ENCODE peak calls at places on chromosome X, in five cellular contexts. X, G, D, P and Z are unnamed samples. For H3K4me1 and H3K36me3, the result is how much of the 10 kb centered on the place peaks cover.

GRCh38 chrX:153411988-153412574 is 809 bp downstream of the ZFP92 start:
- DNase-seq in X (no peak), P (no peak), G (peak), D (no peak), Z (no peak)

GRCh38 chrX:125298871-125299270 is 20.8 kb upstream of the TEX13C start:
- DNase-seq in P (no peak), D (no peak), G (no peak), X (no peak), Z (no peak)

GRCh38 chrX:103779156-103779555 is 2.5 kb downstream of the PLP1 start:
- DNase-seq in X (no peak), P (peak), G (no peak), D (no peak), Z (no peak)

GRCh38 chrX:18971506-18971905 is 12.4 kb downstream of the PHKA2 start:
- DNase-seq in P (no peak), D (no peak), G (no peak), X (no peak), Z (no peak)

GRCh38 chrX:56066016-56066415 is 166.1 kb upstream of the KLF8 start:
- DNase-seq in X (no peak), G (no peak), D (no peak), P (no peak), Z (no peak)

GRCh38 chrX:107549504-107549903 is 78.8 kb upstream of the PRPS1 start:
- DNase-seq in D (no peak), X (no peak), P (no peak), G (no peak), Z (no peak)

GRCh38 chrX:45807572-45808425 is 607.1 kb upstream of the DIPK2B start:
- DNase-seq in X (peak), D (no peak), G (no peak), P (no peak), Z (no peak)

GRCh38 chrX:22629105-22629725 is 356.5 kb downstream of the CBLL2 start:
- DNase-seq in D (no peak), P (peak), G (no peak), X (peak), Z (no peak)

GRCh38 chrX:55907968-55908607 is 190.5 kb downstream of the RRAGB start:
- DNase-seq in G (peak), P (peak), D (peak), X (no peak), Z (peak)

GRCh38 chrX:78092296-78092695 is 11.8 kb upstream of the PGK1 start:
- DNase-seq in D (no peak), P (peak), X (peak), G (no peak), Z (no peak)

GRCh38 chrX:23792861-23793553 is 10.0 kb downstream of the SAT1 start:
- DNase-seq in D (no peak), P (no peak), G (no peak), X (no peak), Z (no peak)

GRCh38 chrX:51891821-51892551 is 1.4 kb upstream of the MAGED1 start:
- DNase-seq in P (peak), D (peak), G (peak), X (peak), Z (peak)

GRCh38 chrX:20267924-20268701 is 1.4 kb upstream of the RPS6KA3 start:
- DNase-seq in P (no peak), X (no peak), D (peak), G (peak), Z (peak)

GRCh38 chrX:129696463-129697155 is 41.9 kb upstream of the APLN start:
- DNase-seq in D (no peak), P (no peak), G (no peak), X (no peak), Z (no peak)

GRCh38 chrX:129695535-129695934 is 40.8 kb upstream of the APLN start:
- DNase-seq in X (no peak), D (no peak), P (no peak), G (no peak), Z (no peak)

GRCh38 chrX:129693343-129693742 is 38.6 kb upstream of the APLN start:
- DNase-seq in D (no peak), P (no peak), G (no peak), X (no peak), Z (no peak)

GRCh38 chrX:129695937-129696336 is 41.2 kb upstream of the APLN start:
- DNase-seq in D (no peak), X (no peak), G (no peak), P (no peak), Z (no peak)

DNA sequence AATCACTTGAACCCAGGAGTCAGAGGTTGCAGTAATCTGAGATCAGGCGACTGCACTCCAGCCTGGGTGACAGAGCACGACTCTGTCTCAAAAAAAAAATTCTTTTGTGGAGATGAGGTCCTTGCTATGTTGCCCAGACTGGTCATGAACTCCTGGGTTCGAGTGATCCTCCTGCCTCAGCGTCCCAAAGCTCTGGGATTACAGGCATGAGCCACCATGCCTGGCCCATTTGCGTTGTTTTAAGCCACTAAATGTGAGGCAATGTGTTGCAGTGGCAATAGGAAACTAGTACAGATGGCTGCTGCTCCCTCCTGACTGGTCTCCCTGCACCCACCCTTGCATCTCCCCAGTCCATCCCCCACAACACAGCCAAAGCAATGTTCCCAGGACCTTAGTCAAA is 40.0 kb upstream of the APLN start:
- DNase-seq in D (no peak), P (no peak), X (no peak), G (no peak), Z (no peak)
- H3K4me3 ChIP-seq in D (no peak), P (no peak), X (no peak), G (no peak), Z (no peak)

GRCh38 chrX:123580871-123581270 is 152.0 kb downstream of the THOC2 start:
- DNase-seq in D (no peak), P (no peak), G (no peak), X (no peak), Z (no peak)
- H3K4me1 ChIP-seq in D (under half), P (under half), G (under half), X (under half), Z (under half)

GRCh38 chrX:10125248-10125615 is 31.5 kb upstream of the CLCN4 start:
- DNase-seq in P (no peak), G (no peak), D (no peak), X (no peak), Z (no peak)
- H3K36me3 ChIP-seq in P (under half), G (under half), D (under half), X (under half), Z (under half)

GRCh38 chrX:133786382-133786781 is 199.0 kb downstream of the GPC3 start:
- DNase-seq in P (no peak), G (no peak), X (no peak), D (no peak), Z (no peak)

GRCh38 chrX:133783273-133783672 is 202.1 kb downstream of the GPC3 start:
- DNase-seq in D (no peak), P (no peak), X (no peak), G (no peak), Z (no peak)

GRCh38 chrX:133776072-133776471 is 209.3 kb downstream of the GPC3 start:
- DNase-seq in X (no peak), G (no peak), P (peak), D (no peak), Z (no peak)

DNA sequence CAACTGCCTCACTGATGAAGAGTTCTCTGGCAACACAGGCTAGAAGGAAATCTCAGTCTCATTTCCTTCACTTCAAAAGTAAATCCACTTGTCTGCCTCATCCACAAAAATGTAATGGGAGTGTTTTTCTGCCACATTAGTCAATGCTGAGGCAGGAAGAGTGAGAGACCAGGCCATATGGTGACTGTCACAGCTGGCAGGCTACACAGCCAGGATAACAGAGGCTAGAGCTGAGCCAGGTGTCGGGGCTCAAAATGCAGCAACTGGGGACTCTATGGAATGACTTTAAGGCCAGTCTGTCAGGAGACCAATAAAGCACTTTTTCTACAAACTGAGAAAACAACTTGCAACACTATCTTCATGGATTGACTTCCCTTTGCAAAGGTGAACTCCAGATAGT is 204.2 kb downstream of the GPC3 start:
- DNase-seq in P (no peak), G (no peak), X (no peak), D (no peak), Z (no peak)
- H3K4me3 ChIP-seq in P (no peak), G (no peak), X (no peak), D (no peak), Z (no peak)

GRCh38 chrX:1390621-1391369 is 1.1 kb downstream of the SLC25A6 start:
- DNase-seq in G (peak), P (no peak), D (no peak), X (no peak), Z (no peak)

GRCh38 chrX:1391370-1391706 is 575 bp downstream of the SLC25A6 start:
- DNase-seq in X (no peak), P (peak), D (no peak), G (peak), Z (no peak)

GRCh38 chrX:1388651-1389050 is 3.3 kb downstream of the SLC25A6 start:
- DNase-seq in G (no peak), X (no peak), P (no peak), D (no peak), Z (no peak)

GRCh38 chrX:1389181-1389992 is 2.5 kb downstream of the SLC25A6 start:
- DNase-seq in G (peak), D (no peak), P (no peak), X (no peak), Z (no peak)

GRCh38 chrX:1389993-1390285 is 2.0 kb downstream of the SLC25A6 start:
- DNase-seq in X (no peak), P (no peak), G (no peak), D (no peak), Z (no peak)
- H3K4me1 ChIP-seq in X (under half), P (under half), G (under half), D (under half), Z (half or more)

GRCh38 chrX:6228720-6229119 is at the start of gene NLGN4X:
- DNase-seq in P (no peak), X (no peak), G (no peak), D (no peak), Z (no peak)

GRCh38 chrX:6226053-6226645 is 2.5 kb downstream of the NLGN4X start:
- DNase-seq in P (no peak), G (no peak), X (no peak), D (peak), Z (no peak)

GRCh38 chrX:6225307-6226052 is 3.2 kb downstream of the NLGN4X start:
- DNase-seq in D (no peak), G (no peak), P (no peak), X (no peak), Z (no peak)

GRCh38 chrX:6227445-6227820 is 1.2 kb downstream of the NLGN4X start:
- DNase-seq in D (peak), P (no peak), G (no peak), X (no peak), Z (no peak)

DNA sequence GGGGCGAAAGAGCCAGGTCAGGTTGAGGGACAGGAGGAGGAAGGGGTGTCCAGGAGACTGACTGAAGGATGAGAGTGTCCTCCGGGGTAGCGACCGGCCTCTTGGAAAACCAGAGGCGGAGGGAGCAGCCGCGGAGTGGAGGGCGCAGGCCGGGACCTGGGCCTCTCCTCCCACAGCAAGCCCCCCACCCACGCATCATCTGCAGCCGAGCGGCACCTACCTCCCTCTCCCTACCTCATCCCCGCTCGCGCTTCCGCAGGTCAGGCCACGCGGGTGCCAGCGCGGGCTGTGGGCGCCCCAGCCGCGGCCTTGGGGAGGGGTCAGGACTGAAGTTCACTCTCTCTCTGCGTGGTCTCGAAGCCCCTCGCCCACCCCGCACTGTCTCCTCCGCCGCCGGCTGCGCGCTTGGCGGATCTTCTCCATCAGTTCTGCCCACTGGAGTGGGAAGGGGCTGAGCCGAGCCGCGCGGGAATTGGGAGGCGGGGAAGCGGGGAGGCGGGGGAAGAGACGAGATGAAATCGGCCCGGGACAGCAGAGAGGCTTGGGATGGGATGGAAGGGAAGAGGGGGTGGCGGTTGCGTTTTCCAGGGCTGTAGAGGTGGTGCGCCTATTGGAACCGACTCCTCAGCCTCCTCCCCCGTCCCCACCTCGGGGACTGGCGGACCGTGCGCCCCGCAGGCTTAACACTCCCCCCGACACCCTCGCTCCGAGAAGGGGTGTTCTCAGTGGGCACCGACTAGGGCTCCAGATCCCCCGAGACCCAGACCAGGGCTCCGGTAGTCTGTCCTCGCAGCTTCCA is 1.8 kb downstream of the NLGN4X start:
- DNase-seq in D (peak), X (no peak), G (no peak), P (no peak), Z (peak)
- H3K36me3 ChIP-seq in D (under half), X (under half), G (under half), P (under half), Z (under half)

DNA sequence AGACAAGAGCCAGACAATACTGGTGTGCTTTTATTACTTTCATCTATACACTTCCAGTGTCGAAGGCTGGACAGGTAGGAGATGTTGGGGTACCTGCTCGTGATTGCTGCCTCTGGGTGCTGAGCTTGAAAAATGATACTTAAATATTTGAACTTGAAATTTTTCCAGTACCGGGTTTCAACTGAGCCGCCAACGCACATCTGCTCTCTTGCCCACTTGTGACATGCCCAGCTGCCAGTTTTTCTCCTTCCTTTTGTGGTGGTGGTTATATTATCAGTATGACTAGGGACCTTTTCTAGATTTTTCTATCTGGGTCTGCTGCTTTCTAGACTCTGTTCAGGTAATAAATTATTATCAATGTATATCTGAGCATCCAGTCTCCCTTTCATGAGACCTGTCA is 3.4 kb downstream of the OGT start:
- DNase-seq in D (no peak), X (no peak), P (no peak), G (no peak), Z (no peak)
- H3K4me3 ChIP-seq in D (no peak), X (peak), P (peak), G (peak), Z (peak)

GRCh38 chrX:13470680-13470967 is 98.8 kb upstream of the EGFL6 start:
- DNase-seq in G (no peak), P (no peak), D (no peak), X (no peak), Z (no peak)

GRCh38 chrX:13467243-13467642 is 102.2 kb upstream of the EGFL6 start:
- DNase-seq in P (no peak), D (no peak), G (no peak), X (no peak), Z (no peak)

GRCh38 chrX:13471269-13471668 is 98.1 kb upstream of the EGFL6 start:
- DNase-seq in P (no peak), D (no peak), G (no peak), X (no peak), Z (no peak)

GRCh38 chrX:13468096-13468495 is 101.3 kb upstream of the EGFL6 start:
- DNase-seq in G (no peak), D (no peak), P (no peak), X (no peak), Z (no peak)

DNA sequence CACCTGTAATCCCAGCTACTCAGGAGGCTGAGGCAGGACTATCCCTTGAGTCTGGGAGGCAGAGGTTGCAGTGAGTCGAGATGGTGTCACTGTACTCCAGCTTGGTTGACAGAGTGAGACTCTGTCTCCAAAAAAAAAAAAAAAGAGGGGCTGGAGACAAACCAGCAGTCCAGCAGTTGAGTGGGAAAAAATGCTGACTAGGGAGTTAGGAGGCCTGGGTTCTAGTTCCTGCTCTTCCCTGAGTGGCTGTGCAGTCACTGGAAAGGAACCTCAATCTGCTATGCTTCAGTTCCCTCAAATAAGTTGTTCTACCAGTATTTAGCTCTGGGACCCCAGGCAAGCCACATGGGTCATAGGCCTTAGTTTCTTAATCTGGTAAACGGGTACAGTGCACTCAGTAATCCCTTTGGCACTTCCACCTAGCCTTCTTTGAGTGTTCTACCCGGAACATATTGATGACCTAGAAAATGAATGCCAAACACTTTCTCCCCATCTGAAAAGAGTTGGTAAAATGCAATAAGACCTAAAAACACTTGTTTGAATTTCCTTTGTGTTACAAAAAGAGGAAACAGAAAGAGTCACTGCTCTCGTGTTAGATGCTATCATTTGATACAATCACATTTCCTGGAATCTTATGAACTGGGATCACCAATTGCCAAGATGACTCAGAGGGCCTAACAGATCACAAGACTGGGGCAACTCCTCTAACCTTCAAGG is 99.3 kb upstream of the EGFL6 start:
- DNase-seq in X (peak), D (no peak), P (no peak), G (no peak), Z (no peak)
- H3K4me1 ChIP-seq in X (under half), D (under half), P (under half), G (under half), Z (under half)

GRCh38 chrX:48702032-48702431 is 5.5 kb downstream of the SUV39H1 start:
- DNase-seq in D (no peak), X (no peak), P (no peak), G (no peak), Z (no peak)
- H3K36me3 ChIP-seq in D (under half), X (under half), P (under half), G (under half), Z (under half)